ENCODE peak calls at places on chromosomes 3 and 15, in seven cellular contexts. One of them, this sample, is unnamed.

GRCh38 chr15:26772588-26773484 is at the start of gene GABRB3:
- DNase-seq in GM20000: no peak
- DNase-seq in iris pigment epithelial cell: no peak
- DNase-seq in psoas muscle: peak
- DNase-seq in HTR-8/SVneo: no peak
- DNase-seq in nephron progenitor cell: peak
- DNase-seq in caudate nucleus: peak
- DNase-seq in this sample: no peak

GRCh38 chr15:57283774-57284508 is 92.4 kb upstream of the CGNL1 start:
- DNase-seq in GM20000: no peak
- DNase-seq in iris pigment epithelial cell: peak
- DNase-seq in psoas muscle: no peak
- DNase-seq in HTR-8/SVneo: no peak
- DNase-seq in nephron progenitor cell: no peak
- DNase-seq in caudate nucleus: no peak
- DNase-seq in this sample: no peak

GRCh38 chr3:194156095-194156494 is 20.1 kb downstream of the HES1 start:
- DNase-seq in GM20000: no peak
- DNase-seq in iris pigment epithelial cell: no peak
- DNase-seq in psoas muscle: no peak
- DNase-seq in HTR-8/SVneo: no peak
- DNase-seq in nephron progenitor cell: no peak
- DNase-seq in caudate nucleus: no peak
- DNase-seq in this sample: no peak

GRCh38 chr3:189517981-189518380 is 113.2 kb upstream of the TP63 start:
- DNase-seq in GM20000: no peak
- DNase-seq in iris pigment epithelial cell: no peak
- DNase-seq in psoas muscle: no peak
- DNase-seq in HTR-8/SVneo: no peak
- DNase-seq in nephron progenitor cell: no peak
- DNase-seq in caudate nucleus: no peak
- DNase-seq in this sample: no peak

GRCh38 chr3:161508852-161509477 is 12.4 kb downstream of the OTOL1 start:
- DNase-seq in GM20000: peak
- DNase-seq in iris pigment epithelial cell: peak
- DNase-seq in psoas muscle: no peak
- DNase-seq in HTR-8/SVneo: no peak
- DNase-seq in nephron progenitor cell: no peak
- DNase-seq in caudate nucleus: no peak
- DNase-seq in this sample: no peak

GRCh38 chr15:79623488-79623887 is 191.4 kb downstream of the MINAR1 start:
- DNase-seq in GM20000: no peak
- DNase-seq in iris pigment epithelial cell: no peak
- DNase-seq in psoas muscle: no peak
- DNase-seq in HTR-8/SVneo: no peak
- DNase-seq in nephron progenitor cell: no peak
- DNase-seq in caudate nucleus: no peak
- DNase-seq in this sample: no peak

GRCh38 chr15:25181290-25182097 is 226.7 kb downstream of the SNRPN start:
- DNase-seq in GM20000: no peak
- DNase-seq in iris pigment epithelial cell: no peak
- DNase-seq in psoas muscle: peak
- DNase-seq in HTR-8/SVneo: no peak
- DNase-seq in nephron progenitor cell: no peak
- DNase-seq in caudate nucleus: no peak
- DNase-seq in this sample: no peak

GRCh38 chr15:78840661-78841060 is 29.4 kb upstream of the ADAMTS7 start:
- DNase-seq in GM20000: peak
- DNase-seq in iris pigment epithelial cell: peak
- DNase-seq in psoas muscle: peak
- DNase-seq in HTR-8/SVneo: no peak
- DNase-seq in nephron progenitor cell: no peak
- DNase-seq in caudate nucleus: no peak
- DNase-seq in this sample: peak

GRCh38 chr3:120021523-120021922 is 72.7 kb downstream of the GSK3B start:
- DNase-seq in GM20000: no peak
- DNase-seq in iris pigment epithelial cell: peak
- DNase-seq in psoas muscle: no peak
- DNase-seq in HTR-8/SVneo: no peak
- DNase-seq in nephron progenitor cell: no peak
- DNase-seq in caudate nucleus: no peak
- DNase-seq in this sample: peak

GRCh38 chr15:84624359-84624758 is 23.6 kb downstream of the ZSCAN2 start:
- DNase-seq in GM20000: no peak
- DNase-seq in iris pigment epithelial cell: no peak
- DNase-seq in psoas muscle: no peak
- DNase-seq in HTR-8/SVneo: no peak
- DNase-seq in nephron progenitor cell: no peak
- DNase-seq in caudate nucleus: no peak
- DNase-seq in this sample: no peak

GRCh38 chr3:175495331-175495730 is 636.2 kb downstream of the NAALADL2 start:
- DNase-seq in GM20000: peak
- DNase-seq in iris pigment epithelial cell: no peak
- DNase-seq in psoas muscle: no peak
- DNase-seq in HTR-8/SVneo: no peak
- DNase-seq in nephron progenitor cell: no peak
- DNase-seq in caudate nucleus: no peak
- DNase-seq in this sample: no peak

GRCh38 chr3:196093271-196094111 is 11.6 kb upstream of the TFRC start:
- DNase-seq in GM20000: no peak
- DNase-seq in iris pigment epithelial cell: peak
- DNase-seq in psoas muscle: no peak
- DNase-seq in HTR-8/SVneo: no peak
- DNase-seq in nephron progenitor cell: no peak
- DNase-seq in caudate nucleus: no peak
- DNase-seq in this sample: no peak

GRCh38 chr3:112734171-112734570 is 93.2 kb upstream of the CCDC80 start:
- DNase-seq in GM20000: no peak
- DNase-seq in iris pigment epithelial cell: peak
- DNase-seq in psoas muscle: no peak
- DNase-seq in HTR-8/SVneo: no peak
- DNase-seq in nephron progenitor cell: no peak
- DNase-seq in caudate nucleus: no peak
- DNase-seq in this sample: peak

This sample was measured in mammary epithelial cell.